ENCODE peak calls at places on chromosome 16, in nine cellular contexts. U, J, K, E, G, L, F, Y and O are unnamed samples.

GRCh38 chr16:58284021-58284420 is 10.8 kb downstream of the PRSS54 start:
- DNase-seq in U (no peak), J (no peak), K (no peak), E (no peak), G (no peak), L (no peak), F (no peak), Y (no peak), O (no peak)

GRCh38 chr16:66658860-66659190 is 37.7 kb downstream of the CMTM4 start:
- DNase-seq in U (no peak), J (no peak), K (no peak), E (no peak), G (no peak), L (no peak), F (no peak), Y (no peak), O (no peak)

GRCh38 chr16:10069374-10069773 is 112.9 kb downstream of the GRIN2A start:
- DNase-seq in U (no peak), J (peak), K (no peak), E (no peak), G (no peak), L (no peak), F (no peak), Y (no peak), O (peak)

GRCh38 chr16:69073181-69073669 is 32.2 kb upstream of the HAS3 start:
- DNase-seq in U (peak), J (no peak), K (no peak), E (no peak), G (no peak), L (peak), F (no peak), Y (no peak), O (no peak)

GRCh38 chr16:67533024-67533560 is 4.5 kb downstream of the RIPOR1 start:
- DNase-seq in U (no peak), J (no peak), K (no peak), E (no peak), G (no peak), L (no peak), F (no peak), Y (no peak), O (no peak)

GRCh38 chr16:4263504-4264436 is 9.1 kb downstream of the TFAP4 start:
- DNase-seq in U (peak), J (peak), K (peak), E (peak), G (peak), L (peak), F (peak), Y (no peak), O (no peak)

GRCh38 chr16:49608095-49608494 is 234.5 kb downstream of the C16orf78 start:
- DNase-seq in U (no peak), J (no peak), K (no peak), E (no peak), G (no peak), L (peak), F (no peak), Y (peak), O (no peak)

GRCh38 chr16:54589326-54589725 is 302.7 kb upstream of the IRX3 start:
- DNase-seq in U (no peak), J (no peak), K (no peak), E (no peak), G (no peak), L (peak), F (no peak), Y (no peak), O (no peak)

GRCh38 chr16:71524566-71525553 is 1.4 kb upstream of the CHST4 start:
- DNase-seq in U (no peak), J (no peak), K (no peak), E (no peak), G (no peak), L (peak), F (no peak), Y (no peak), O (no peak)

GRCh38 chr16:82368041-82368440 is 198.0 kb upstream of the MPHOSPH6 start:
- DNase-seq in U (no peak), J (peak), K (peak), E (no peak), G (no peak), L (peak), F (no peak), Y (no peak), O (peak)

GRCh38 chr16:48035142-48035541 is 120.7 kb downstream of the ABCC12 start:
- DNase-seq in U (no peak), J (no peak), K (no peak), E (no peak), G (no peak), L (no peak), F (no peak), Y (no peak), O (no peak)

GRCh38 chr16:48958681-48959080 is 323.0 kb downstream of the CBLN1 start:
- DNase-seq in U (no peak), J (peak), K (no peak), E (no peak), G (no peak), L (no peak), F (no peak), Y (no peak), O (no peak)

GRCh38 chr16:54503436-54503835 is 216.8 kb upstream of the IRX3 start:
- DNase-seq in U (no peak), J (no peak), K (no peak), E (no peak), G (no peak), L (no peak), F (no peak), Y (no peak), O (no peak)

GRCh38 chr16:68005786-68006286 is 6.6 kb upstream of the DPEP2 start:
- DNase-seq in U (peak), J (peak), K (peak), E (peak), G (peak), L (peak), F (no peak), Y (no peak), O (no peak)

GRCh38 chr16:85234310-85235235 is 122.3 kb upstream of the CIBAR2 start:
- DNase-seq in U (peak), J (peak), K (no peak), E (peak), G (peak), L (peak), F (peak), Y (peak), O (no peak)

DNA sequence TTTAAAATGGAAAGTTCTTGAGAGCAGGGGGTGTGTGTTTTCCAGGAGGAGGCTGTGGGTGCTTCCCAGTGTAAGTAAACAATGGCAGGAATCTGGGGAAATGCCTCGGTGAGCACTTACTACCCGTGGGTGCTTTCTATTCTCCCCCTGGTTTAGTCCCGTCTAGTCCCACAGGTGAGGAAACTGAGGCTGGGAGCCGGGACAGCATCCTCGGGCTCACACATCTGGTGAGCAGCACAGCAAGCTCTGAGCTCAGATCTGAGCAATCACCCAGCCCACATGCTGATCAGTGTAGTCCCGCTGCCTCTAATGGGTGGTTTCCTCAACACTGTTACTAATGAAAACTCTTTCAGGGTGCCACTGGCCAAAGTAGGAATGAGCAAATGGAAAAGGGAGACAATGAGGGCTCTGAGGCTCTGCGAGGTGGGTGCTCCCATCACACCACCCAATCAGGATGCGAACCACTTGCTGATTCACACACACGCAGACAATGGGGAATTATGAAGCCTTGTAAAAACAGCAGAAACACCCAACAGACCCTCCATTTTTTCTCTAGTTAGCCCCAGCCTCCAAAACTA is 202.6 kb downstream of the PARN start:
- DNase-seq in U (no peak), J (no peak), K (no peak), E (no peak), G (no peak), L (no peak), F (no peak), Y (peak), O (peak)
- H3K27ac ChIP-seq in U (no peak), J (no peak), K (no peak), E (no peak), G (no peak), L (no peak), F (no peak), Y (no peak), O (peak)

GRCh38 chr16:24906199-24906808 is 60.5 kb downstream of the SLC5A11 start:
- DNase-seq in U (no peak), J (no peak), K (peak), E (no peak), G (no peak), L (no peak), F (no peak), Y (no peak), O (no peak)
- TF ChIP-seq CTCF in U (no peak), J (peak), K (peak), E (peak), G (peak), L (peak), F (peak), Y (peak), O (peak)

DNA sequence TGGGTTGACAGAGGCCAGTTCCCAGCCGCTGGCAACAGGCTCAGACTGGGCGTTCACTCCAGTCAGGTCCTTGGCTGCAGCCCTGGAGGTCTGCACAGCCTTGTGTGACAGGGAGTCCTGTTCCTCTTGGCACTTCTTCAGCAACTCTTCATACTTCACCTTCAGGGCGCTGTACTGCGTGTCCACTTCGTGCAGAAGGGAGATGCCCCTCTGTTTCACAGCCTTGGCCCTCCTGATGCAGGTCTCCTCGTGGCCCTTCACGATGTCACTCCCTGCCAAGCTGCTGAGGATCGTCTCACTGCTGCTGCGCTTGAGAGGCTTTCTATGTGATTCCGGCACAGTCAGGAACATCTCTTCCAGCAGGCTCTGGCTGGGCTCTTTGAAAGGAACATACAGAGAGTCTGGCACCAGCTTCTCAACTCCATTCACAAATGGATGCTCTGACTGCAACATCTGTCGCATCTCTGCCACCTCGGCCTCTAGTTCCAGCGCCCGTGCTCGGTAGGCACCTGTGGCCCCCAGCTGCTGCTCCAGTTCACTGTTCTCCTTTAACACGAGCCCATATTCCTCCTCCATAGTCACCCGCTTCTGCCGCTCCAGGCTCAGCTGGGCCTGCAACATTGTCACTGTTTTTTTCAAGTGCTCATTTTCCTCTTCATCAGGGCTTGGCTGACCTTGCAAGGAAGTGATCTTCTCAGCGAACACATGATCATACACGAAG is 27.2 kb downstream of the CDR2 start:
- DNase-seq in U (no peak), J (peak), K (no peak), E (no peak), G (no peak), L (no peak), F (no peak), Y (no peak), O (no peak)
- H3K27ac ChIP-seq in U (no peak), J (no peak), K (no peak), E (peak), G (no peak), L (no peak), F (no peak), Y (no peak), O (no peak)

GRCh38 chr16:87419971-87420370 is 27.8 kb downstream of the MAP1LC3B start:
- DNase-seq in U (no peak), J (no peak), K (no peak), E (no peak), G (no peak), L (no peak), F (no peak), Y (no peak), O (no peak)

GRCh38 chr16:87418644-87419043 is 26.5 kb downstream of the MAP1LC3B start:
- DNase-seq in U (no peak), J (no peak), K (no peak), E (no peak), G (no peak), L (no peak), F (no peak), Y (no peak), O (no peak)

GRCh38 chr16:87421369-87421912 is 29.3 kb downstream of the MAP1LC3B start:
- DNase-seq in U (no peak), J (no peak), K (no peak), E (no peak), G (no peak), L (no peak), F (no peak), Y (no peak), O (no peak)

GRCh38 chr16:87422106-87422505 is 30.0 kb downstream of the MAP1LC3B start:
- DNase-seq in U (no peak), J (no peak), K (no peak), E (no peak), G (no peak), L (no peak), F (no peak), Y (no peak), O (no peak)

GRCh38 chr16:87420401-87421368 is 28.5 kb downstream of the MAP1LC3B start:
- DNase-seq in U (no peak), J (no peak), K (peak), E (no peak), G (no peak), L (no peak), F (no peak), Y (no peak), O (no peak)
- TF ChIP-seq CTCF in U (no peak), J (no peak), K (peak), E (no peak), G (peak), L (peak), F (no peak), Y (no peak), O (no peak)

GRCh38 chr16:74522160-74522559 is 84.8 kb downstream of the GLG1 start:
- DNase-seq in U (no peak), J (no peak), K (no peak), E (no peak), G (no peak), L (no peak), F (no peak), Y (no peak), O (no peak)
- H3K27ac ChIP-seq in U (no peak), J (no peak), K (no peak), E (no peak), G (no peak), L (no peak), F (no peak), Y (no peak), O (peak)

DNA sequence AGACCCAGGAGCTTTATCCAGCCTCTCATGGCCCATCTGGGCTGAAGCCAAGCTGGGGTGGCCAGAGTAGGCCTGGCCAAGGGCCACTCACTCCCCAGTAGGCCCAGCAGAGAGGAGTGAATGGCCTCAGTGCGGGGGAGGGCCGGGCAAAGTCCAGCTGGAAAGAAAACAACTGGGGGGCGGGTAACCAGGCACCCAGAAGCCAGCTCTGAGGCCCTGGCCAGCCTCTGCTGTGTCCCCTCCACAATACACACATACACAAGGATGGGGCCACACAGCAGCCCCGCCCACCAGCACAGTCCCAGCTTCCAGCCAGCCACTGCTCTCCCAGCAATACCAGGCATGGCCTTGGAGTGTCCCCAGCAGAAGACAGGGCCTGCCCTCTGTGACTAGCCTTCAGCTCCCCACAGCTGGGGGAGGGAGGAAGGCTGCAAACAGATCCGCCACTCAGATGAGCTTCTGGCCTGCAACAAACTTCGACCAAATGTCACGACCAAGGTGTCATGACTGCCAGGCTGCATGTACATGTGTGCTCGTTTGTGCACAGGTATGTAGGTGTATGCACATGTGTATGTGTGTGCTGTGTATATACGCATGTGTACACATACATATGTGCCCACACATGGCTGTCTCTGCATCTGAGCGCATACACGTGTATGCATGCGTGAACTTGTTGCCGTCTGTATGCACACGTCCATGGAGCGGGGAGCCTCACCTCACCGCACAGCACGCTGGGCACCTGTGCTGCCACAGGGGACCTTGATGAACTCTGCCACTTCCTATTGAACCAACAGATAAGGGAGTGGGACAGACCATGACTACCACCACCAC is 5.0 kb downstream of the CARHSP1 start:
- DNase-seq in U (no peak), J (no peak), K (no peak), E (no peak), G (no peak), L (peak), F (peak), Y (no peak), O (peak)
- TF ChIP-seq CTCF in U (no peak), J (no peak), K (no peak), E (peak), G (peak), L (peak), F (no peak), Y (no peak), O (peak)